ENCODE peak calls at places on chromosomes 7 and 10, in nine cellular contexts. One of them, this sample, is unnamed.

GRCh38 chr10:17430647-17431355 is 23.6 kb downstream of the ST8SIA6 start:
- DNase-seq in WERI-Rb-1: peak
- DNase-seq in fibroblast of lung: peak
- DNase-seq in left ventricle myocardium inferior: peak
- DNase-seq in tibial artery: peak
- DNase-seq in body of pancreas: peak
- DNase-seq in IMR-90: peak
- DNase-seq in stomach: peak
- DNase-seq in adrenal gland: peak
- DNase-seq in this sample: no peak

GRCh38 chr7:20834656-20835055 is 48.0 kb upstream of the SP8 start:
- DNase-seq in IMR-90: no peak
- DNase-seq in WERI-Rb-1: no peak
- DNase-seq in adrenal gland: no peak
- DNase-seq in left ventricle myocardium inferior: no peak
- DNase-seq in stomach: no peak
- DNase-seq in fibroblast of lung: no peak
- DNase-seq in body of pancreas: no peak
- DNase-seq in tibial artery: no peak
- DNase-seq in this sample: no peak

GRCh38 chr7:121330053-121330833 is 1.4 kb downstream of the WNT16 start:
- DNase-seq in IMR-90: no peak
- DNase-seq in left ventricle myocardium inferior: no peak
- DNase-seq in body of pancreas: no peak
- DNase-seq in WERI-Rb-1: peak
- DNase-seq in adrenal gland: no peak
- DNase-seq in tibial artery: no peak
- DNase-seq in fibroblast of lung: no peak
- DNase-seq in stomach: no peak
- DNase-seq in this sample: no peak

GRCh38 chr7:157585113-157585861 is 248.5 kb downstream of the DNAJB6 start:
- DNase-seq in WERI-Rb-1: no peak
- DNase-seq in adrenal gland: no peak
- DNase-seq in tibial artery: no peak
- DNase-seq in body of pancreas: no peak
- DNase-seq in IMR-90: no peak
- DNase-seq in left ventricle myocardium inferior: no peak
- DNase-seq in stomach: no peak
- DNase-seq in fibroblast of lung: no peak
- DNase-seq in this sample: no peak

GRCh38 chr10:32893431-32893830 is 64.6 kb downstream of the ITGB1 start:
- DNase-seq in body of pancreas: no peak
- DNase-seq in stomach: no peak
- DNase-seq in WERI-Rb-1: no peak
- DNase-seq in IMR-90: no peak
- DNase-seq in left ventricle myocardium inferior: no peak
- DNase-seq in tibial artery: no peak
- DNase-seq in adrenal gland: no peak
- DNase-seq in fibroblast of lung: no peak
- DNase-seq in this sample: no peak

GRCh38 chr7:88377421-88377820 is 70.7 kb upstream of the STEAP4 start:
- DNase-seq in IMR-90: no peak
- DNase-seq in body of pancreas: no peak
- DNase-seq in adrenal gland: no peak
- DNase-seq in stomach: no peak
- DNase-seq in left ventricle myocardium inferior: no peak
- DNase-seq in WERI-Rb-1: no peak
- DNase-seq in fibroblast of lung: no peak
- DNase-seq in tibial artery: no peak
- DNase-seq in this sample: no peak

GRCh38 chr10:25758041-25758457 is 176.0 kb upstream of the MYO3A start:
- DNase-seq in tibial artery: no peak
- DNase-seq in left ventricle myocardium inferior: no peak
- DNase-seq in body of pancreas: no peak
- DNase-seq in WERI-Rb-1: peak
- DNase-seq in fibroblast of lung: peak
- DNase-seq in IMR-90: no peak
- DNase-seq in adrenal gland: peak
- DNase-seq in stomach: no peak
- DNase-seq in this sample: no peak

GRCh38 chr10:121698902-121699301 is 100.7 kb upstream of the FGFR2 start:
- DNase-seq in WERI-Rb-1: no peak
- DNase-seq in stomach: no peak
- DNase-seq in IMR-90: no peak
- DNase-seq in fibroblast of lung: no peak
- DNase-seq in tibial artery: no peak
- DNase-seq in body of pancreas: no peak
- DNase-seq in left ventricle myocardium inferior: no peak
- DNase-seq in adrenal gland: no peak
- DNase-seq in this sample: no peak

GRCh38 chr10:132229834-132230556 is 43.2 kb downstream of the DPYSL4 start:
- DNase-seq in adrenal gland: no peak
- DNase-seq in stomach: peak
- DNase-seq in fibroblast of lung: peak
- DNase-seq in body of pancreas: no peak
- DNase-seq in left ventricle myocardium inferior: no peak
- DNase-seq in WERI-Rb-1: no peak
- DNase-seq in IMR-90: no peak
- DNase-seq in tibial artery: no peak
- DNase-seq in this sample: no peak

GRCh38 chr7:111362660-111363059 is 199.6 kb downstream of the IMMP2L start:
- DNase-seq in WERI-Rb-1: no peak
- DNase-seq in IMR-90: peak
- DNase-seq in tibial artery: no peak
- DNase-seq in stomach: no peak
- DNase-seq in adrenal gland: no peak
- DNase-seq in body of pancreas: no peak
- DNase-seq in fibroblast of lung: peak
- DNase-seq in left ventricle myocardium inferior: no peak
- DNase-seq in this sample: no peak

GRCh38 chr7:38716397-38716796 is 85.2 kb upstream of the AMPH start:
- DNase-seq in tibial artery: no peak
- DNase-seq in IMR-90: no peak
- DNase-seq in WERI-Rb-1: no peak
- DNase-seq in left ventricle myocardium inferior: no peak
- DNase-seq in body of pancreas: no peak
- DNase-seq in fibroblast of lung: no peak
- DNase-seq in stomach: no peak
- DNase-seq in adrenal gland: no peak
- DNase-seq in this sample: no peak

GRCh38 chr7:24123061-24123460 is 160.9 kb upstream of the NPY start:
- DNase-seq in stomach: no peak
- DNase-seq in adrenal gland: no peak
- DNase-seq in IMR-90: no peak
- DNase-seq in body of pancreas: no peak
- DNase-seq in WERI-Rb-1: no peak
- DNase-seq in left ventricle myocardium inferior: no peak
- DNase-seq in fibroblast of lung: peak
- DNase-seq in tibial artery: no peak
- DNase-seq in this sample: no peak

GRCh38 chr7:26329520-26330269 is 38.0 kb downstream of the SNX10 start:
- DNase-seq in tibial artery: peak
- DNase-seq in body of pancreas: no peak
- DNase-seq in IMR-90: no peak
- DNase-seq in adrenal gland: peak
- DNase-seq in fibroblast of lung: no peak
- DNase-seq in left ventricle myocardium inferior: peak
- DNase-seq in stomach: no peak
- DNase-seq in WERI-Rb-1: no peak
- DNase-seq in this sample: peak
- H3K27ac ChIP-seq in tibial artery: no peak
- H3K27ac ChIP-seq in body of pancreas: no peak
- H3K27ac ChIP-seq in IMR-90: no peak
- H3K27ac ChIP-seq in adrenal gland: no peak
- H3K27ac ChIP-seq in fibroblast of lung: no peak
- H3K27ac ChIP-seq in left ventricle myocardium inferior: no peak
- H3K27ac ChIP-seq in stomach: no peak
- H3K27ac ChIP-seq in WERI-Rb-1: no peak
- H3K27ac ChIP-seq in this sample: no peak

GRCh38 chr10:64036306-64036930 is 515.2 kb downstream of the REEP3 start:
- DNase-seq in adrenal gland: no peak
- DNase-seq in left ventricle myocardium inferior: no peak
- DNase-seq in body of pancreas: no peak
- DNase-seq in stomach: no peak
- DNase-seq in tibial artery: no peak
- DNase-seq in WERI-Rb-1: no peak
- DNase-seq in fibroblast of lung: no peak
- DNase-seq in IMR-90: no peak
- DNase-seq in this sample: no peak
- H3K27ac ChIP-seq in adrenal gland: no peak
- H3K27ac ChIP-seq in left ventricle myocardium inferior: peak
- H3K27ac ChIP-seq in body of pancreas: no peak
- H3K27ac ChIP-seq in stomach: no peak
- H3K27ac ChIP-seq in tibial artery: no peak
- H3K27ac ChIP-seq in WERI-Rb-1: no peak
- H3K27ac ChIP-seq in fibroblast of lung: no peak
- H3K27ac ChIP-seq in IMR-90: no peak
- H3K27ac ChIP-seq in this sample: no peak

DNA sequence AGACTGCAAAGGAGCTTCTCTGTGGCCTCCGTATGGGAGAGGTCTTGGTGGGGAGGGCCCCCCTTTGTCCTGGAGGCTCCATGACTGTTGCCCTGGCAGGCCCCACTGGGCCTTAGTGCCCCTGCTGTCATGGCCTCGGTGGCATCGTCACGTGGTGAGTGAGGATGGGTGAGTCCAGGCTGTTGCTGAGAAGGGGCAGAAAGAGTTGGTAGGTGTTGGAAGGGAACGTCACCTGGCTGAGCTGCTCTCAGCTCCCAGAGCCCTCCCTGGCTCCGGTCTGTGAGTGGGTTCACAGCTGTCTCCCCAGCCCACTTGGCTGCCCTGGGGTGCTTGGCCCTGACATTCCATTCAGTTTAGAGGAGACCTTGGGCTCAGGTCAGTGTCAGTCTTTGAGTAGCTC is 16.1 kb downstream of the SFRP5 start:
- DNase-seq in IMR-90: no peak
- DNase-seq in adrenal gland: no peak
- DNase-seq in body of pancreas: no peak
- DNase-seq in fibroblast of lung: no peak
- DNase-seq in tibial artery: no peak
- DNase-seq in stomach: no peak
- DNase-seq in WERI-Rb-1: no peak
- DNase-seq in left ventricle myocardium inferior: no peak
- DNase-seq in this sample: no peak
- H3K27ac ChIP-seq in IMR-90: no peak
- H3K27ac ChIP-seq in adrenal gland: no peak
- H3K27ac ChIP-seq in body of pancreas: no peak
- H3K27ac ChIP-seq in fibroblast of lung: no peak
- H3K27ac ChIP-seq in tibial artery: no peak
- H3K27ac ChIP-seq in stomach: no peak
- H3K27ac ChIP-seq in WERI-Rb-1: no peak
- H3K27ac ChIP-seq in left ventricle myocardium inferior: no peak
- H3K27ac ChIP-seq in this sample: no peak

GRCh38 chr10:70579234-70580002 is 23.1 kb downstream of the PRF1 start:
- DNase-seq in fibroblast of lung: no peak
- DNase-seq in stomach: no peak
- DNase-seq in adrenal gland: no peak
- DNase-seq in WERI-Rb-1: no peak
- DNase-seq in left ventricle myocardium inferior: no peak
- DNase-seq in tibial artery: no peak
- DNase-seq in IMR-90: no peak
- DNase-seq in body of pancreas: no peak
- DNase-seq in this sample: no peak
- H3K27ac ChIP-seq in fibroblast of lung: no peak
- H3K27ac ChIP-seq in stomach: no peak
- H3K27ac ChIP-seq in adrenal gland: no peak
- H3K27ac ChIP-seq in WERI-Rb-1: no peak
- H3K27ac ChIP-seq in left ventricle myocardium inferior: no peak
- H3K27ac ChIP-seq in tibial artery: no peak
- H3K27ac ChIP-seq in IMR-90: no peak
- H3K27ac ChIP-seq in body of pancreas: no peak
- H3K27ac ChIP-seq in this sample: no peak

GRCh38 chr10:19824397-19825342 is 8.4 kb downstream of the PLXDC2 start:
- DNase-seq in stomach: no peak
- DNase-seq in body of pancreas: no peak
- DNase-seq in fibroblast of lung: peak
- DNase-seq in IMR-90: no peak
- DNase-seq in left ventricle myocardium inferior: no peak
- DNase-seq in adrenal gland: no peak
- DNase-seq in WERI-Rb-1: no peak
- DNase-seq in tibial artery: no peak
- DNase-seq in this sample: no peak
- H3K27ac ChIP-seq in stomach: no peak
- H3K27ac ChIP-seq in body of pancreas: no peak
- H3K27ac ChIP-seq in fibroblast of lung: no peak
- H3K27ac ChIP-seq in IMR-90: no peak
- H3K27ac ChIP-seq in left ventricle myocardium inferior: peak
- H3K27ac ChIP-seq in adrenal gland: no peak
- H3K27ac ChIP-seq in WERI-Rb-1: no peak
- H3K27ac ChIP-seq in tibial artery: peak
- H3K27ac ChIP-seq in this sample: peak

DNA sequence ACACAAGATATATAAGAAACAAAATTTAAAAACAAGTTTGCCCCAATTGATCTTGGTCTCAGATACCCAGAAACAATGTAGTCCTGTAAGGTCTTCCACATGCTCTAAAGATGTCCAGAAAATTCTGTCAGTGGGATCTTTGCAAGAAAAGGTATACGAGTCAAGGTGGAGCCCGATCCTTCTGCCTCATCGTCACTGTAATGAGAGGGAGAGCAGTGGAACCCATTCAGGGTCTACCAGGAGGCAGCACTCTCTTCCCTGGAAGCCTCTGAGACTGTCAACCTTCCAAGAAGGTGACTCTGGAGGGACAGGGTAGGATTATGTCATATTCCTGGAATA is 112.8 kb downstream of the JCAD start:
- DNase-seq in body of pancreas: no peak
- DNase-seq in adrenal gland: no peak
- DNase-seq in WERI-Rb-1: no peak
- DNase-seq in stomach: no peak
- DNase-seq in tibial artery: no peak
- DNase-seq in left ventricle myocardium inferior: no peak
- DNase-seq in fibroblast of lung: no peak
- DNase-seq in IMR-90: no peak
- DNase-seq in this sample: no peak
- H3K27ac ChIP-seq in body of pancreas: peak
- H3K27ac ChIP-seq in adrenal gland: no peak
- H3K27ac ChIP-seq in WERI-Rb-1: no peak
- H3K27ac ChIP-seq in stomach: peak
- H3K27ac ChIP-seq in tibial artery: peak
- H3K27ac ChIP-seq in left ventricle myocardium inferior: peak
- H3K27ac ChIP-seq in fibroblast of lung: no peak
- H3K27ac ChIP-seq in IMR-90: no peak
- H3K27ac ChIP-seq in this sample: no peak

GRCh38 chr10:14560794-14561765 is 213.6 kb downstream of the FAM107B start:
- DNase-seq in tibial artery: no peak
- DNase-seq in IMR-90: no peak
- DNase-seq in adrenal gland: no peak
- DNase-seq in fibroblast of lung: no peak
- DNase-seq in left ventricle myocardium inferior: no peak
- DNase-seq in stomach: no peak
- DNase-seq in WERI-Rb-1: no peak
- DNase-seq in body of pancreas: no peak
- DNase-seq in this sample: no peak
- H3K27ac ChIP-seq in tibial artery: no peak
- H3K27ac ChIP-seq in IMR-90: no peak
- H3K27ac ChIP-seq in adrenal gland: no peak
- H3K27ac ChIP-seq in fibroblast of lung: no peak
- H3K27ac ChIP-seq in left ventricle myocardium inferior: no peak
- H3K27ac ChIP-seq in stomach: peak
- H3K27ac ChIP-seq in WERI-Rb-1: no peak
- H3K27ac ChIP-seq in body of pancreas: peak
- H3K27ac ChIP-seq in this sample: peak

This sample was measured in substantia nigra.